ENCODE peak calls at places on chromosomes 2 and 18, in eight cellular contexts. E, T, O, Q, B, M, Y and F are unnamed samples. For H3K4me1, the result is how much of the 10 kb centered on the place peaks cover.

GRCh38 chr2:30048636-30049175 is 98.1 kb upstream of the YPEL5 start:
- DNase-seq in O (no peak), T (no peak), B (no peak), Y (no peak), Q (no peak), E (no peak), M (no peak), F (no peak)

GRCh38 chr18:77170850-77171410 is 38.3 kb upstream of the MBP start:
- DNase-seq in T (no peak), Y (no peak), Q (no peak), E (no peak), B (no peak), M (no peak), O (no peak), F (no peak)

GRCh38 chr2:149183187-149183586 is 144.7 kb downstream of the LYPD6B start:
- DNase-seq in B (no peak), O (no peak), Q (no peak), Y (no peak), M (no peak), E (no peak), T (no peak), F (no peak)

GRCh38 chr2:106885326-106885725 is 641 bp downstream of the ST6GAL2 start:
- DNase-seq in Q (no peak), O (no peak), M (no peak), E (no peak), Y (no peak), T (no peak), B (no peak), F (no peak)

GRCh38 chr2:55047677-55048299 is 2.5 kb downstream of the RTN4 start:
- DNase-seq in B (no peak), E (peak), T (peak), Y (no peak), Q (no peak), M (no peak), O (no peak), F (no peak)

GRCh38 chr2:205696541-205697441 is 14.5 kb downstream of the NRP2 start:
- DNase-seq in E (no peak), O (no peak), T (no peak), M (no peak), Y (peak), B (no peak), Q (no peak), F (no peak)

GRCh38 chr2:99852376-99852934 is 289.9 kb downstream of the AFF3 start:
- DNase-seq in T (no peak), E (no peak), Y (no peak), B (no peak), O (no peak), M (no peak), Q (no peak), F (no peak)

GRCh38 chr2:145815933-145816332 is 1296.0 kb upstream of the ZEB2 start:
- DNase-seq in B (no peak), T (no peak), Y (no peak), E (no peak), M (no peak), O (no peak), Q (no peak), F (no peak)

GRCh38 chr2:232385660-232386489 is 7.3 kb downstream of the ALPP start:
- DNase-seq in T (peak), Y (no peak), M (no peak), Q (peak), E (peak), O (no peak), B (no peak), F (no peak)

GRCh38 chr2:133765693-133766092 is 197.4 kb upstream of the NCKAP5 start:
- DNase-seq in Y (no peak), B (no peak), O (no peak), T (no peak), E (no peak), Q (no peak), M (peak), F (no peak)

GRCh38 chr2:238493411-238493810 is 66.7 kb downstream of the ASB1 start:
- DNase-seq in Q (no peak), E (no peak), Y (no peak), M (no peak), T (no peak), B (no peak), O (no peak), F (no peak)
- H3K4me1 ChIP-seq in Q (under half), E (under half), Y (under half), M (under half), T (under half), B (under half), O (under half), F (under half)

DNA sequence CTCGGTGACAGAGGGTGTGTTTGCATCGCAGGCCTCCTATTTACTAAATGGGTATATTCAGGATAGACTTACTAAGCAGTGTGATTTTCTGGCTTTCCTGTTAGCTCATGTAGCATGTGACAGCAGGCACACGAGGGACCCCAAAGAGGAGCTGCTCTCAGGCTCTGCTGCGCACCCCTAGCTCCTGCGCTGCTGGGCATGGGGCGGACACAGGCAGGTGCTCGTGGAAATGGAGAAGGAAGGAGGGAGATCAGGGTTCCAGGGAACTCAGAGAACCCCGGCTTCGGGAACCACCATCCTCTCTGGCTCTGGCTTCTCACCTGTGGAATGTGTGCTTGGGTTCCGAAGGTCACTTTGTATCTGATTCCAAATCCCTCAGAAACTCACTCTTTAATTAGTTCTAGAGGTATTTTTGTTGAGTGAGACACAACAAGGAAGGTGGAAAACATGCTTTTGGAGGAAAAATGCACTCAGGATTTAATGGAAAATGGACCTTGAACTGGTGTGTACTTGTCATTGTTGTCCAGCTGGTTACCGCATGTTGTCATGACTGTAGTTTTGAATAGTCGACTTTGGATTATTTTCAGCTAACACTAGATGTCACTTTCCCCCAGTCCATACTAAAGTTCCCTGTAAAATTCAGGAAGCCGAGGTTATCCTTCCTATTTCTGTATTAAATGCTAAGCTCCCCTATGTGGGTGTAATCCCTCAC is 3.5 kb downstream of the SNTG2 start:
- DNase-seq in B (no peak), M (no peak), Y (no peak), T (no peak), O (no peak), Q (no peak), E (no peak), F (no peak)
- TF ChIP-seq CTCF in B (no peak), M (peak), Y (no peak), T (no peak), O (peak), Q (peak), E (no peak), F (peak)

DNA sequence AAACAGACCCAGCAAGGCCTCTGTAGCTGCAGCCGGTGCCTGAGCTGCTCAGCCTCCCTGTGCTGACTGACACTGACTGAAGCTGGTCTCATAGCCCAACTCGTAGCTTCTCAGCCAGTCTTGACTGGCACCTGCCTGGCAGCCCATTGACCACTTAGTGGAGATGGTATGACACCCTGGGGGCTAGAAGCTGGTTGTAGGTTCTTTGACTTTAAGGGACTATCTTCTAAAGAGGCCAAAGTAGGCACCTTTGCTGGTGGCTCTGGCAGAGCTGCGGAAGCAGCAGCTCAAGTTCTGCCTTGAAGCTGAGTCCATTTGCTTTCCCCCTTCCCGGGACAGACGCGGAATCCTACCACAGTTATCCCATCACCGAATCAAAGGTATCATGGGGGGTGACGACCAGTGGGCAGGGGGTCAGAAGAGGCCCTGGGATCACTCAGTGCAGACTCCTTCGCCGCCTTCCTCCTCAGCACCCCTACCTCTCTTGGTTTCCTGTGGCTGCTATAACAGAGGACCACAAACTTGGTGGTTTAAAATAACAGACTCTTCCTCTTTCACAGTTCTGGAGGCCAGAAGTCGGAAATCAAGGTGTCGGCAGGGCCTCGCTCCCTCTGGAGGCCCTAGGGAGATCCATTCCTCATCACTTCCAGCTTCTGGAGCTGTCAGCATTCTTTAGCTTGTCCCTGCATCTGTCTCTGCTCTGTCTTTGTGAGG is 13.8 kb upstream of the FOSL2 start:
- DNase-seq in B (no peak), O (no peak), M (no peak), Y (no peak), Q (peak), T (no peak), E (no peak), F (no peak)
- H3K4me1 ChIP-seq in B (under half), O (under half), M (under half), Y (under half), Q (under half), T (under half), E (under half), F (under half)

GRCh38 chr18:78793313-78793712 is 186.3 kb upstream of the SALL3 start:
- DNase-seq in O (no peak), T (no peak), B (no peak), M (no peak), Q (no peak), E (no peak), Y (peak), F (no peak)
- TF ChIP-seq CTCF in O (no peak), T (no peak), B (no peak), M (no peak), Q (no peak), E (no peak), Y (no peak), F (no peak)

GRCh38 chr2:37590119-37590571 is 81.3 kb downstream of the CDC42EP3 start:
- DNase-seq in M (no peak), B (no peak), Q (no peak), E (peak), O (no peak), T (no peak), Y (no peak), F (no peak)

GRCh38 chr2:37587817-37588216 is 83.6 kb downstream of the CDC42EP3 start:
- DNase-seq in B (no peak), M (no peak), T (no peak), Y (no peak), O (no peak), E (no peak), Q (no peak), F (no peak)

GRCh38 chr2:37586663-37587409 is 84.6 kb downstream of the CDC42EP3 start:
- DNase-seq in Y (no peak), M (no peak), B (no peak), E (no peak), Q (no peak), T (no peak), O (no peak), F (no peak)

GRCh38 chr2:37588316-37588777 is 83.1 kb downstream of the CDC42EP3 start:
- DNase-seq in E (peak), B (no peak), Y (no peak), T (peak), O (no peak), M (no peak), Q (no peak), F (no peak)

DNA sequence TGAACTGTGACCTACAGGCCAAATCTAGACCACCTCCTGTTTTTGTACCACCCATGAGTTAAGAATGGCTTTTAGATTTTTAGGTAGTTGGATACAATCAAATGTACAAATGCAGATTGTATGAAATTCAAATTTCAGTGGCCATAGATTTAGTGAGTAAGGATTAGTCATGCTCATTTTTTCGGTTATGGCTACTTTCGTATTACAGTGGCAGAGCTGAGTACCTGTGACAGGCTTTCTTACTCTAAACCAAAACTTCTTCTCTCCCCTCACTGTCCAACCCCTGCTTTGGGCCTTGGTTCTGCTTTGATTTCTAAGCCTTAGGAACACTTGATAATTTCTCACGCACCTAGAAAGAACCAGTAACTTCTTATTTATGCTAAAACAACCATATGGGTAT is 82.1 kb downstream of the CDC42EP3 start:
- DNase-seq in Y (no peak), E (no peak), Q (no peak), M (no peak), B (no peak), O (no peak), T (no peak), F (no peak)
- H3K4me1 ChIP-seq in Y (under half), E (half or more), Q (under half), M (under half), B (under half), O (half or more), T (half or more), F (under half)

DNA sequence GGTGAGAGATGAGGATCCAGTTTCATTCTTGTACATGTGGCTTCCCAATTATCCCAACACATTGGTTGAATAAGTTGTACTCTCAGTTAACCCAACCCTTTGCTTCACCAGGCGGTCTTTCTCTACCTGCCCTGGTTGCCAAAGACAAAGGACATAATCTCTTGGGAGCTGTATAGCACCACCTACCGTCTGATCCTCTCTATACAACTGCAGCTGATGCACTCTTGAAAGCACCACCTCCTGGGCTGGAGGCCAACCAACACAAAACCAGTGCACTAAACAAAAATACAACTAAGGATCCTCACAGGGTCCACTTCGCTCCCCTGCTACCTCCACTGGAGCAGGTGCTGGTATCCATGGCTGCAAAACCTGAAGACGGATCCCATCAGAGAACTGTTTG is 473.6 kb upstream of the NRXN1 start:
- DNase-seq in B (no peak), Q (no peak), T (no peak), O (no peak), E (no peak), Y (no peak), M (no peak), F (no peak)
- TF ChIP-seq CTCF in B (no peak), Q (no peak), T (no peak), O (no peak), E (no peak), Y (no peak), M (no peak), F (no peak)

GRCh38 chr18:47680488-47680887 is 250.0 kb downstream of the SMAD2 start:
- DNase-seq in Y (no peak), T (no peak), B (no peak), O (no peak), E (no peak), M (no peak), Q (no peak), F (no peak)
- H3K4me1 ChIP-seq in Y (under half), T (under half), B (under half), O (under half), E (under half), M (under half), Q (under half), F (under half)

GRCh38 chr2:223613017-223613950 is 11.1 kb upstream of the SCG2 start:
- DNase-seq in T (peak), Q (peak), O (peak), B (peak), Y (peak), M (peak), E (peak), F (peak)
- TF ChIP-seq CTCF in T (peak), Q (no peak), O (no peak), B (no peak), Y (no peak), M (no peak), E (peak), F (no peak)

GRCh38 chr2:69023236-69023635 is 10.3 kb downstream of the ANTXR1 start:
- DNase-seq in M (no peak), Q (no peak), T (no peak), O (no peak), E (no peak), B (no peak), Y (no peak), F (no peak)

GRCh38 chr2:69020496-69020895 is 7.5 kb downstream of the ANTXR1 start:
- DNase-seq in M (no peak), Y (no peak), E (no peak), T (no peak), Q (no peak), O (no peak), B (no peak), F (no peak)

GRCh38 chr2:69022548-69022947 is 9.6 kb downstream of the ANTXR1 start:
- DNase-seq in T (no peak), B (no peak), O (no peak), M (no peak), E (no peak), Y (no peak), Q (no peak), F (no peak)

GRCh38 chr2:69021727-69022126 is 8.7 kb downstream of the ANTXR1 start:
- DNase-seq in Y (no peak), B (no peak), O (no peak), Q (no peak), M (no peak), E (no peak), T (no peak), F (no peak)

DNA sequence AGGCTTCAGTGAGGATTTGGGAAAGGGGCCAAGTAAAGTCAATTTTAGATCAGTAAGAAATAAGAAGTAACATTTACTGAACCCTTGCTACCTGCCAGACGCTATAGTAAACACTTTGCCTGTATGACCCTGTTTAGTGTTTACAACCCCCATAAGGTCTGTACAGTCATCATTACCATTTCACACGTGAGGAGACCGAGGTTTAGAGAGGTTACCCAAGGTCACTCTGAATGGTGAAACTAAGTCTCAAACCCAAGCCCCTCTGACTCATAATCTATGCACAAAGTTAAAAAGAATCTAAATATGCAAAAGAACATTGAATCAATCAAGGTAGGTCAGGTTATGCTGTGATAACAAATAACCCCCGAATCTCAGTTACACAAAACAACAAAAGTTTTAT is 8.0 kb downstream of the ANTXR1 start:
- DNase-seq in T (no peak), E (no peak), O (no peak), M (no peak), Y (no peak), Q (no peak), B (no peak), F (no peak)
- H3K4me1 ChIP-seq in T (under half), E (under half), O (under half), M (under half), Y (under half), Q (under half), B (under half), F (under half)